ENCODE peak calls at places on chromosomes 7 and 10, in seven cellular contexts. O is AG20443; Y is naive thymus-derived CD4-positive, alpha-beta T cell; B is Right ventricle myocardium inferior; M is iPS-NIHi11; G is D341Med; N is mucosa of descending colon. V is an unnamed sample.

GRCh38 chr10:132827423-132827789 is 41.5 kb upstream of the NKX6-2 start:
- DNase-seq in O (no peak), Y (no peak), B (peak), M (peak), G (no peak), N (no peak), V (no peak)

GRCh38 chr7:111528331-111528730 is 34.0 kb downstream of the IMMP2L start:
- DNase-seq in O (no peak), Y (no peak), B (no peak), M (no peak), G (no peak), N (no peak), V (no peak)

GRCh38 chr10:131082991-131083465 is 228.5 kb downstream of the TCERG1L start:
- DNase-seq in O (no peak), Y (no peak), B (peak), M (no peak), G (no peak), N (no peak), V (peak)

GRCh38 chr7:151312831-151313809 is 28.5 kb upstream of the NUB1 start:
- DNase-seq in O (no peak), Y (peak), B (no peak), M (no peak), G (no peak), N (no peak), V (no peak)

GRCh38 chr7:41834805-41835694 is 132.2 kb upstream of the INHBA start:
- DNase-seq in O (peak), Y (no peak), B (no peak), M (peak), G (no peak), N (no peak), V (no peak)

GRCh38 chr10:8712653-8713052 is 658.2 kb downstream of the GATA3 start:
- DNase-seq in O (no peak), Y (no peak), B (no peak), M (no peak), G (no peak), N (no peak), V (no peak)

GRCh38 chr7:93390660-93391059 is 158.5 kb downstream of the VPS50 start:
- DNase-seq in O (no peak), Y (no peak), B (no peak), M (no peak), G (no peak), N (no peak), V (no peak)

GRCh38 chr10:126042906-126043305 is 146.5 kb downstream of the FANK1 start:
- DNase-seq in O (no peak), Y (no peak), B (no peak), M (no peak), G (no peak), N (peak), V (no peak)

GRCh38 chr7:153835712-153836265 is 216.4 kb upstream of the DPP6 start:
- DNase-seq in O (no peak), Y (no peak), B (no peak), M (no peak), G (no peak), N (no peak), V (no peak)

GRCh38 chr7:21941570-21942224 is 4.0 kb downstream of the CDCA7L start:
- DNase-seq in O (peak), Y (no peak), B (no peak), M (no peak), G (no peak), N (no peak), V (no peak)

GRCh38 chr7:111238891-111239290 is 148.0 kb downstream of the LRRN3 start:
- DNase-seq in O (no peak), Y (no peak), B (no peak), M (no peak), G (no peak), N (no peak), V (no peak)

GRCh38 chr10:43258032-43258921 is 8.6 kb downstream of the RASGEF1A start:
- DNase-seq in O (peak), Y (no peak), B (peak), M (peak), G (peak), N (no peak), V (peak)

GRCh38 chr7:110544199-110544598 is 546.7 kb upstream of the LRRN3 start:
- DNase-seq in O (no peak), Y (no peak), B (no peak), M (no peak), G (no peak), N (no peak), V (no peak)

GRCh38 chr7:67724435-67724834 is 727.8 kb downstream of the TYW1 start:
- DNase-seq in O (no peak), Y (no peak), B (no peak), M (no peak), G (no peak), N (no peak), V (no peak)

GRCh38 chr7:110001254-110001938 is 1089.5 kb upstream of the LRRN3 start:
- DNase-seq in O (no peak), Y (no peak), B (no peak), M (no peak), G (no peak), N (no peak), V (no peak)

GRCh38 chr7:139117599-139118233 is 8.2 kb upstream of the ZC3HAV1 start:
- DNase-seq in O (no peak), Y (no peak), B (no peak), M (no peak), G (no peak), N (no peak), V (no peak)

GRCh38 chr10:80444124-80444523 is 10.0 kb upstream of the TSPAN14 start:
- DNase-seq in O (no peak), Y (no peak), B (no peak), M (no peak), G (no peak), N (no peak), V (no peak)

GRCh38 chr10:128377988-128378387 is 251.8 kb upstream of the MKI67 start:
- DNase-seq in O (no peak), Y (no peak), B (no peak), M (no peak), G (no peak), N (no peak), V (no peak)

GRCh38 chr10:72308320-72308987 is 34.7 kb downstream of the DDIT4 start:
- DNase-seq in O (peak), Y (no peak), B (no peak), M (no peak), G (no peak), N (peak), V (no peak)

GRCh38 chr7:607938-608337 is 88.3 kb upstream of the PDGFA start:
- DNase-seq in O (no peak), Y (no peak), B (no peak), M (no peak), G (no peak), N (peak), V (no peak)

GRCh38 chr7:141754939-141755338 is 9.0 kb upstream of the TAS2R3 start:
- DNase-seq in O (peak), Y (no peak), B (no peak), M (peak), G (peak), N (no peak), V (no peak)

V was measured in pancreas.